ENCODE peak calls at places on chromosome 1, in seven cellular contexts. N is OCI-LY7, D is trophoblast cell, X is keratinocyte, Q is IMR-90, O is HepG2, F is mammary epithelial cell. Z is an unnamed sample.

GRCh38 chr1:8297245-8297644 is 20.7 kb upstream of the SLC45A1 start:
- DNase-seq in Q (no peak), X (no peak), D (no peak), F (no peak), O (no peak), N (no peak), Z (no peak)

GRCh38 chr1:228286505-228287417 is 78.9 kb downstream of the OBSCN start:
- DNase-seq in D (no peak), O (no peak), F (no peak), Q (no peak), X (no peak), N (no peak), Z (no peak)

GRCh38 chr1:204520834-204521709 is 4.9 kb downstream of the MDM4 start:
- DNase-seq in N (peak), Q (peak), D (no peak), O (no peak), X (no peak), F (peak), Z (no peak)

GRCh38 chr1:174837386-174837785 is 162.4 kb upstream of the CACYBP start:
- DNase-seq in N (no peak), O (no peak), X (no peak), D (no peak), F (no peak), Q (no peak), Z (no peak)

GRCh38 chr1:2348346-2349275 is 42.7 kb downstream of the MORN1 start:
- DNase-seq in Q (no peak), O (no peak), N (no peak), X (no peak), D (peak), F (no peak), Z (peak)

GRCh38 chr1:211335507-211336157 is 9.0 kb downstream of the TRAF5 start:
- DNase-seq in Q (no peak), F (no peak), X (no peak), O (no peak), N (peak), D (no peak), Z (no peak)

GRCh38 chr1:47340227-47340626 is 6.6 kb downstream of the CMPK1 start:
- DNase-seq in Q (peak), F (no peak), X (no peak), N (no peak), D (no peak), O (no peak), Z (no peak)

GRCh38 chr1:178532392-178532791 is 19.5 kb downstream of the TEX35 start:
- DNase-seq in O (peak), F (peak), D (peak), X (no peak), N (peak), Q (peak), Z (peak)

GRCh38 chr1:183783896-183784637 is 20.9 kb upstream of the RGL1 start:
- DNase-seq in O (no peak), D (no peak), N (no peak), Q (peak), F (no peak), X (no peak), Z (no peak)

GRCh38 chr1:213989740-213990472 is 2.1 kb downstream of the PROX1 start:
- DNase-seq in X (no peak), N (no peak), D (no peak), O (no peak), Q (no peak), F (no peak), Z (no peak)

GRCh38 chr1:82464362-82464931 is 663.7 kb downstream of the ADGRL2 start:
- DNase-seq in Q (no peak), N (no peak), X (no peak), F (no peak), D (no peak), O (no peak), Z (peak)

GRCh38 chr1:116515702-116516101 is 55.1 kb downstream of the CD58 start:
- DNase-seq in D (no peak), F (no peak), O (no peak), N (no peak), Q (no peak), X (no peak), Z (no peak)

GRCh38 chr1:153663211-153663610 is 4.7 kb downstream of the SNAPIN start:
- DNase-seq in X (no peak), Q (peak), N (no peak), F (peak), O (no peak), D (peak), Z (no peak)

GRCh38 chr1:225813250-225813964 is 3.5 kb downstream of the EPHX1 start:
- DNase-seq in D (peak), N (peak), X (no peak), Q (peak), O (peak), F (no peak), Z (peak)

GRCh38 chr1:117695796-117696505 is 90.1 kb downstream of the TENT5C start:
- DNase-seq in N (no peak), F (peak), O (no peak), Q (peak), D (peak), X (no peak), Z (no peak)

GRCh38 chr1:161981735-161982525 is 41.7 kb downstream of the OLFML2B start:
- DNase-seq in O (no peak), F (peak), X (no peak), D (peak), Q (no peak), N (no peak), Z (no peak)

GRCh38 chr1:20742671-20743070 is 10.2 kb upstream of the SH2D5 start:
- DNase-seq in X (no peak), D (no peak), N (no peak), Q (no peak), F (no peak), O (no peak), Z (no peak)

GRCh38 chr1:216270086-216270773 is 153.0 kb downstream of the USH2A start:
- DNase-seq in N (no peak), F (no peak), O (no peak), X (no peak), Q (no peak), D (no peak), Z (no peak)

GRCh38 chr1:78447096-78447495 is 43.7 kb upstream of the PTGFR start:
- DNase-seq in N (no peak), D (no peak), X (no peak), O (no peak), F (no peak), Q (no peak), Z (no peak)

GRCh38 chr1:165824269-165824643 is 3.2 kb upstream of the UCK2 start:
- DNase-seq in F (no peak), Q (no peak), X (no peak), D (no peak), N (no peak), O (no peak), Z (no peak)

GRCh38 chr1:6519935-6520621 is 28.6 kb upstream of the PLEKHG5 start:
- DNase-seq in Q (peak), X (peak), O (no peak), N (no peak), F (peak), D (peak), Z (peak)

GRCh38 chr1:193417945-193418744 is 231.7 kb upstream of the B3GALT2 start:
- DNase-seq in O (no peak), F (peak), N (no peak), X (no peak), Q (peak), D (no peak), Z (no peak)

GRCh38 chr1:224492015-224492414 is 57.4 kb upstream of the WDR26 start:
- DNase-seq in D (no peak), O (no peak), X (no peak), Q (no peak), N (no peak), F (no peak), Z (no peak)

GRCh38 chr1:58852731-58853485 is 69.1 kb upstream of the JUN start:
- DNase-seq in F (no peak), Q (no peak), O (no peak), D (no peak), N (no peak), X (no peak), Z (peak)

GRCh38 chr1:101291562-101292035 is 54.8 kb downstream of the S1PR1 start:
- DNase-seq in D (no peak), F (peak), N (no peak), O (peak), X (no peak), Q (peak), Z (no peak)

GRCh38 chr1:203743101-203743501 is 21.9 kb upstream of the LAX1 start:
- DNase-seq in D (no peak), F (no peak), X (no peak), N (no peak), Q (no peak), O (no peak), Z (no peak)

GRCh38 chr1:24416666-24417391 is 1.2 kb downstream of the NIPAL3 start:
- DNase-seq in F (peak), O (peak), D (peak), X (peak), Q (peak), N (peak), Z (no peak)

GRCh38 chr1:182111496-182111895 is 50.0 kb upstream of the ZNF648 start:
- DNase-seq in Q (no peak), X (no peak), F (no peak), D (no peak), O (no peak), N (no peak), Z (no peak)

GRCh38 chr1:159881930-159882839 is 17.8 kb downstream of the CFAP45 start:
- DNase-seq in X (peak), O (peak), N (no peak), D (peak), Q (peak), F (peak), Z (no peak)

GRCh38 chr1:200133123-200133522 is 105.6 kb downstream of the NR5A2 start:
- DNase-seq in F (no peak), Q (no peak), D (no peak), O (no peak), N (no peak), X (no peak), Z (no peak)

GRCh38 chr1:46558141-46558963 is 6.9 kb upstream of the KNCN start:
- DNase-seq in X (no peak), O (no peak), Q (no peak), D (no peak), N (no peak), F (no peak), Z (peak)

GRCh38 chr1:173506437-173506836 is 29.3 kb downstream of the PRDX6 start:
- DNase-seq in Q (no peak), X (no peak), D (peak), O (peak), F (no peak), N (no peak), Z (no peak)

GRCh38 chr1:27007909-27008582 is 4.6 kb downstream of the TENT5B start:
- DNase-seq in D (peak), X (no peak), N (no peak), Q (no peak), O (no peak), F (peak), Z (no peak)

GRCh38 chr1:35505911-35506798 is 51.0 kb downstream of the KIAA0319L start:
- DNase-seq in F (peak), X (no peak), O (no peak), Q (peak), D (peak), N (peak), Z (no peak)

GRCh38 chr1:14941865-14942264 is 211.7 kb upstream of the TMEM51 start:
- DNase-seq in F (no peak), N (no peak), D (no peak), X (no peak), Q (no peak), O (no peak), Z (no peak)
- H3K27ac ChIP-seq in F (no peak), N (no peak), D (peak), X (no peak), Q (no peak), O (peak), Z (no peak)

DNA sequence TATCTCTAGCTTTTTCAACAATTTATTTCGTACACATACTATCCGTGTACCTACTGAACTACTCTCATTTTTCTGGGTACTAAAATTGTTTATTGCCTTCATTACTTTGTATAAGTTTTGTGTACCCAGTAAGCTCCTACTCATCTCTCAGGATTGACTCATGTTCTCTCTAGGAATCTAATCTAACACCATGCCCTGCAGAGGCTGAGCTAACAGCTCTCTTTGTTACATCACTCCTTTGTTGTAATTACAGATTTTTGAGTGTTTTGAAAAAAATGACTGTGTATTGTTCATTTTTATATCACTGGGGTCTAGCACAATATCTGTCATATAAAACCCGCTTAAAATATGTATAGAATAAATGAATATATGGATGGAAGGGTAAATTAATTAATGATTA is 167.1 kb downstream of the ATP6V1G3 start:
- DNase-seq in N (no peak), O (no peak), D (no peak), X (no peak), F (peak), Q (peak), Z (no peak)
- H2AFZ ChIP-seq in N (no peak), O (no peak), D (no peak), X (no peak), F (no peak), Q (no peak), Z (no peak)

GRCh38 chr1:158011714-158012113 is 18.3 kb downstream of the KIRREL1 start:
- DNase-seq in N (no peak), D (no peak), Q (peak), O (no peak), F (no peak), X (no peak), Z (no peak)

GRCh38 chr1:158007949-158008386 is 14.5 kb downstream of the KIRREL1 start:
- DNase-seq in D (no peak), X (no peak), F (no peak), Q (no peak), O (no peak), N (no peak), Z (no peak)

GRCh38 chr1:158007180-158007579 is 13.7 kb downstream of the KIRREL1 start:
- DNase-seq in N (no peak), F (no peak), O (no peak), D (no peak), X (no peak), Q (no peak), Z (no peak)

GRCh38 chr1:158005249-158005648 is 11.8 kb downstream of the KIRREL1 start:
- DNase-seq in N (no peak), F (no peak), X (no peak), D (no peak), Q (no peak), O (no peak), Z (no peak)

GRCh38 chr1:158008630-158009029 is 15.2 kb downstream of the KIRREL1 start:
- DNase-seq in D (no peak), Q (no peak), N (no peak), F (peak), X (no peak), O (no peak), Z (no peak)
- H3K4me3 ChIP-seq in D (no peak), Q (no peak), N (no peak), F (no peak), X (no peak), O (no peak), Z (no peak)

GRCh38 chr1:16144325-16145029 is 11.4 kb downstream of the EPHA2 start:
- DNase-seq in F (no peak), D (no peak), O (no peak), X (no peak), N (no peak), Q (no peak), Z (no peak)
- H3K27ac ChIP-seq in F (peak), D (peak), O (peak), X (peak), N (no peak), Q (peak), Z (no peak)

DNA sequence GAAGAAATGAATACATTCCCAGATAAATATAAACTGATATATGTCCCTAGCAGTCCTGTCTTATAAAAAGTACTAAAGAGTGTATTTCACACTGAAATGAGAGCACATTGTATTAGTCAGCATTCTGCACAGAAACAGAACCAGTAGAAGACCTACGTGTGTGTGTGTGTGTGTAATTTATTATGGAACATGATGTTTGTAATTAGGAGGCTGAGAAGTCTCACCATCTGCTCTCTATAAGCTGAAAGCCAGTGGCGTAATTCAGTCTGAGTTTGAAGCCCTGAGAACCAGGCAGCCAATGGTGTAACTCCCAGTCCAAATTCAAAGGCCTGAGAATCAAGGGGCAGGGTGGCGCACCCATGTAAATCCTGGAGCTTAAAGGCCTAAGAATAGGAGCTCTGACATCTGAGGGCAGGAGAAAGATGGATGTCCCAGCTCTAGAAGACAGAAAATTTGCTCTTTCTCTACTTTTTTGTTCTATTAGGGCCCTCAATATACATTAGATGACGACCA is 146.5 kb upstream of the LYPLAL1 start:
- DNase-seq in N (no peak), F (no peak), O (no peak), X (no peak), Q (no peak), D (no peak), Z (no peak)
- H2AFZ ChIP-seq in N (no peak), F (no peak), O (no peak), X (no peak), Q (peak), D (no peak), Z (no peak)

GRCh38 chr1:40534589-40534988 is 3.2 kb downstream of the ZNF684 start:
- DNase-seq in D (no peak), O (no peak), Q (no peak), F (no peak), N (no peak), X (no peak), Z (no peak)

GRCh38 chr1:40530735-40531380 is 579 bp upstream of the ZNF684 start:
- DNase-seq in X (no peak), N (no peak), F (no peak), Q (peak), D (peak), O (no peak), Z (no peak)

GRCh38 chr1:40531381-40532061 is at the start of gene ZNF684:
- DNase-seq in X (peak), N (peak), F (peak), D (peak), O (peak), Q (peak), Z (peak)

GRCh38 chr1:40532062-40532389 is 589 bp downstream of the ZNF684 start:
- DNase-seq in Q (no peak), N (peak), O (no peak), X (no peak), F (no peak), D (no peak), Z (no peak)

DNA sequence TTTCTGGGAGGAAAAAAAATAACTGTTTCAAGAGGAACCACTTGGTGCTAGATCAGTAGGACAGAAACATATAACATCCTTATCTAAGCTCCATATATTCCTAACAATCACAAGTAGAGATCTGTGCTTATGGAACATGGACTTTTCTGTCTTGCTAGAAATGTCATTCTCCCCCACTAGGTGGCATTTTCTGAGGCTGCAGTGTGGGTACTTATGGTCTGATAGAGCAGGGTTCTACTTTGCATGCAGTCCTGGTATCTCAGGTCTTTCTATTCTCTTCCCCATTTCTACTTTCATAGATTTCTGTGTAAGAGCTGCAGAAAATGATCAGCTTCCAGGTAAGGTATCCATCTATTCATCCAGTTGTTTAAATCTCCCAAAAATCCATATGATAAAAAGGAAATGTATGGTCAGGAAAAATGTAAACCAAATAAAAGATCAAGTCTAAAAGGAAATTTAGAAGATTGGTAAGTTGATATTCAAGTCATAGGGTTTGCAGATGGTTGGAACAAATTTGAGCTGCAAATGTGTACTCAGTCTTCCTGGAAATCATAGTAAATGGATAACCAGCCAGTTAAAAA is 1.5 kb downstream of the ZNF684 start:
- DNase-seq in O (peak), Q (peak), F (peak), X (no peak), N (peak), D (peak), Z (peak)
- H3K4me3 ChIP-seq in O (peak), Q (no peak), F (no peak), X (no peak), N (peak), D (no peak), Z (peak)

GRCh38 chr1:61387829-61388228 is 305.5 kb downstream of the NFIA start:
- DNase-seq in D (no peak), F (no peak), O (no peak), X (no peak), Q (no peak), N (no peak), Z (no peak)

GRCh38 chr1:61389926-61390845 is 307.8 kb downstream of the NFIA start:
- DNase-seq in F (no peak), D (no peak), Q (no peak), N (no peak), O (no peak), X (no peak), Z (no peak)

GRCh38 chr1:61388586-61388985 is 306.2 kb downstream of the NFIA start:
- DNase-seq in F (peak), N (no peak), Q (peak), O (no peak), D (peak), X (no peak), Z (no peak)

GRCh38 chr1:61389194-61389925 is 307.0 kb downstream of the NFIA start:
- DNase-seq in F (no peak), Q (no peak), N (no peak), X (no peak), O (no peak), D (no peak), Z (no peak)

GRCh38 chr1:61386323-61386722 is 304.0 kb downstream of the NFIA start:
- DNase-seq in N (no peak), D (no peak), X (no peak), Q (no peak), F (no peak), O (no peak), Z (no peak)
- H3K27ac ChIP-seq in N (no peak), D (no peak), X (no peak), Q (no peak), F (no peak), O (no peak), Z (no peak)

GRCh38 chr1:157697781-157698569 is 2.6 kb downstream of the FCRL3 start:
- DNase-seq in D (peak), O (no peak), F (no peak), X (no peak), N (peak), Q (no peak), Z (no peak)
- H2AFZ ChIP-seq in D (no peak), O (no peak), F (peak), X (no peak), N (peak), Q (no peak), Z (no peak)

DNA sequence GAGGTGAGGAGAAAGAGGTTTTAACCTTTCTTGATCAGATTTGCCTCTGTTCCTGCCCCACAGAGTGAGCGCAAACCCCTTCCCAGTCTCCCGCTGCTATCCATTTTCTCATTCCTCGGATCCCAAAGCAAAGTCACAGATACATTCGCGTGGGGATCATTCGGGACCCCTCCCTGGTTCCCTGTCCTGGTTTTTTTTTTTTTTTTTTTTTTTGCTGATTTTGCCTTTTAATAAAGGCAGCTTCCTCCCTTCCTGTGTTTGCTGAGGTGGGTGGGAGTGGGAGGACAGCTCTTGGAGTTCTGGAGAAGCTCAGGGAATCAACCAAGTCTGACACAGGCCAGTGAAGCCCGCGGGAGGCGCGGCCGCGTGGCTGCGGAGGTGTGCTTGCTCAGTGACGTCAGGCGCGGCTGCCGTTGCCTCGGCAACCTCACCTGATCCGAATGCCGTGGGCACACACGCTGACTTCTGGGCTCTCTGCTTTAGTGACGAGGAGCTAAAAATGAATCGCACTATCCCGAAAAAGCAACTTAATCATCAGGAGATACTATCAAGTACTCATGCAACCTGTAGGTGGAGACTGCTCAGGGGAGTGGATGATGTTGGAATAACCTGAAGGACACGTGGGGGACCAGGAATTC is 106.4 kb downstream of the TBX19 start:
- DNase-seq in N (no peak), F (peak), X (peak), O (no peak), D (peak), Q (no peak), Z (peak)
- H3K4me3 ChIP-seq in N (no peak), F (no peak), X (peak), O (no peak), D (no peak), Q (no peak), Z (peak)